ENCODE peak calls at places on chromosome 20, in four cellular contexts. T is RPMI7951, B is AML-193, Z is NCI-H1417. Q is an unnamed sample.

GRCh38 chr20:35607003-35607735 is 8.5 kb upstream of the SPAG4 start:
- DNase-seq in T (no peak), B (no peak), Z (no peak), Q (no peak)

GRCh38 chr20:3801846-3802245 is 5.7 kb downstream of the CDC25B start:
- DNase-seq in T (no peak), B (no peak), Z (no peak), Q (no peak)

GRCh38 chr20:42686057-42686456 is 503.6 kb downstream of the PTPRT start:
- DNase-seq in T (no peak), B (no peak), Z (peak; percentile 45), Q (no peak)

GRCh38 chr20:40953856-40954255 is 74.8 kb upstream of the TOP1 start:
- DNase-seq in T (peak; percentile 86), B (no peak), Z (no peak), Q (no peak)

GRCh38 chr20:8756410-8756809 is 312.5 kb upstream of the PLCB4 start:
- DNase-seq in T (peak; percentile 98), B (no peak), Z (no peak), Q (peak; percentile 80)

GRCh38 chr20:4848041-4848440 is 126.3 kb downstream of the PRND start:
- DNase-seq in T (no peak), B (no peak), Z (no peak), Q (no peak)

GRCh38 chr20:51752343-51752951 is 15.7 kb downstream of the ATP9A start:
- DNase-seq in T (peak; percentile 92), B (no peak), Z (no peak), Q (no peak)

GRCh38 chr20:22006306-22006705 is 300.8 kb downstream of the PAX1 start:
- DNase-seq in T (no peak), B (no peak), Z (no peak), Q (no peak)

GRCh38 chr20:33893314-33893713 is 82.2 kb downstream of the CHMP4B start:
- DNase-seq in T (no peak), B (no peak), Z (no peak), Q (no peak)

GRCh38 chr20:31607640-31608255 is 2.7 kb downstream of the ID1 start:
- DNase-seq in T (no peak), B (no peak), Z (no peak), Q (no peak)